ENCODE peak calls at places on chromosome 19, in six cellular contexts. X is NCI-H1092 treated with DMSO at 0.1 percent for 48 hours; E is activated T-helper 2 cell treated with anti-CD3 and anti-CD28 coated beads, Interferon-gamma antibody, Interleukin-2, Interleukin-4, amounts not matched to agents 10 μg/mL and 5 μg/mL and 100 μg/mL, durations not matched to agents 14 hours and 24 hours and 36 hours; C is NCI-H460; H is AG04450; B is fibroblast of lung. R is an unnamed sample.

GRCh38 chr19:6276447-6276846 is 3.3 kb downstream of the MLLT1 start:
- DNase-seq in X (no peak), E (no peak), C (no peak), H (no peak), B (peak), R (peak)

GRCh38 chr19:1683869-1684572 is 31.6 kb upstream of the TCF3 start:
- DNase-seq in X (no peak), E (no peak), C (no peak), H (no peak), B (no peak), R (no peak)

GRCh38 chr19:52034051-52034728 is 6.0 kb upstream of the ZNF614 start:
- DNase-seq in X (no peak), E (no peak), C (no peak), H (no peak), B (peak), R (no peak)

GRCh38 chr19:9352505-9352904 is 10.3 kb upstream of the ZNF177 start:
- DNase-seq in X (no peak), E (no peak), C (no peak), H (no peak), B (no peak), R (no peak)

GRCh38 chr19:34269968-34270621 is 15.7 kb downstream of the GARRE1 start:
- DNase-seq in X (no peak), E (peak), C (no peak), H (no peak), B (peak), R (peak)

GRCh38 chr19:38417544-38418506 is 8.2 kb downstream of the RASGRP4 start:
- DNase-seq in X (no peak), E (peak), C (peak), H (no peak), B (no peak), R (no peak)

GRCh38 chr19:27676877-27677276 is 1536.1 kb downstream of the UQCRFS1 start:
- DNase-seq in X (no peak), E (no peak), C (no peak), H (no peak), B (no peak), R (no peak)

GRCh38 chr19:18436651-18437478 is 1.1 kb downstream of the ISYNA1 start:
- DNase-seq in X (peak), E (peak), C (no peak), H (no peak), B (peak), R (peak)

GRCh38 chr19:3687774-3688706 is 12.2 kb downstream of the PIP5K1C start:
- DNase-seq in X (no peak), E (no peak), C (no peak), H (no peak), B (no peak), R (no peak)

GRCh38 chr19:5479958-5480357 is 24.7 kb downstream of the ZNRF4 start:
- DNase-seq in X (no peak), E (no peak), C (no peak), H (no peak), B (no peak), R (no peak)

GRCh38 chr19:6034512-6034911 is 56.6 kb upstream of the RANBP3 start:
- DNase-seq in X (no peak), E (no peak), C (no peak), H (no peak), B (no peak), R (no peak)

GRCh38 chr19:49393871-49394270 is 5.8 kb downstream of the KASH5 start:
- DNase-seq in X (no peak), E (no peak), C (no peak), H (no peak), B (no peak), R (no peak)

GRCh38 chr19:24101459-24102122 is 14.6 kb downstream of the ZNF254 start:
- DNase-seq in X (no peak), E (no peak), C (no peak), H (no peak), B (peak), R (no peak)

GRCh38 chr19:58218899-58219298 is 9.8 kb upstream of the ZNF544 start:
- DNase-seq in X (no peak), E (peak), C (no peak), H (no peak), B (no peak), R (no peak)

GRCh38 chr19:48842744-48843162 is 6.5 kb upstream of the HSD17B14 start:
- DNase-seq in X (peak), E (peak), C (peak), H (no peak), B (peak), R (peak)

GRCh38 chr19:12293771-12294307 is 844 bp downstream of the ZNF44 start:
- DNase-seq in X (no peak), E (peak), C (no peak), H (no peak), B (peak), R (peak)

GRCh38 chr19:11355160-11356073 is at the start of gene PLPPR2:
- DNase-seq in X (peak), E (peak), C (peak), H (peak), B (peak), R (peak)

GRCh38 chr19:4495471-4495870 is 22.8 kb downstream of the PLIN4 start:
- DNase-seq in X (no peak), E (no peak), C (peak), H (no peak), B (no peak), R (no peak)

R was measured in fibroblast of the aortic adventitia.